ENCODE peak calls at places on chromosomes 7 and 10, in eight cellular contexts. Y is H1, B is stomach, N is IMR-90, I is right lobe of liver, C is ovary, F is lower lobe of right lung, X is cardiac muscle cell. G is an unnamed sample.
A peak's percentile ranks its signal among the peaks of the same experiment; 100 is the strongest.

GRCh38 chr7:79114875-79115274 is 338.6 kb downstream of the MAGI2 start:
- DNase-seq in X (no peak), N (no peak), B (no peak), C (no peak), I (no peak), Y (no peak), F (no peak), G (no peak)

GRCh38 chr10:132700168-132701098 is 85.5 kb downstream of the NKX6-2 start:
- DNase-seq in I (peak; percentile 2), X (no peak), F (peak; percentile 43), C (peak; percentile 63), B (no peak), Y (no peak), N (peak; percentile 58), G (no peak)

GRCh38 chr10:32941357-32941756 is 16.7 kb downstream of the ITGB1 start:
- DNase-seq in N (no peak), C (no peak), Y (no peak), X (peak; percentile 36), F (no peak), I (no peak), B (no peak), G (no peak)

GRCh38 chr10:27153325-27153724 is 859 bp downstream of the YME1L1 start:
- DNase-seq in X (no peak), Y (no peak), C (no peak), I (no peak), N (no peak), F (no peak), B (no peak), G (no peak)

GRCh38 chr10:74949434-74949833 is 123.0 kb downstream of the KAT6B start:
- DNase-seq in N (peak; percentile 67), I (no peak), X (no peak), C (no peak), B (no peak), F (no peak), Y (no peak), G (no peak)

GRCh38 chr10:28940158-28940888 is 263.0 kb downstream of the BAMBI start:
- DNase-seq in B (no peak), Y (no peak), N (no peak), F (no peak), I (no peak), C (no peak), X (no peak), G (no peak)

GRCh38 chr7:147406521-147407115 is 1183.9 kb upstream of the C7orf33 start:
- DNase-seq in C (no peak), B (no peak), F (no peak), Y (no peak), X (no peak), N (peak; percentile 37), I (no peak), G (no peak)

GRCh38 chr7:135251502-135252327 is 18.1 kb downstream of the STRA8 start:
- DNase-seq in I (no peak), F (no peak), C (no peak), Y (no peak), X (no peak), N (no peak), B (no peak), G (no peak)

GRCh38 chr10:78960316-78960800 is 108.4 kb upstream of the ZMIZ1 start:
- DNase-seq in X (peak; percentile 59), I (peak; percentile 56), C (peak; percentile 81), B (peak; percentile 41), N (peak; percentile 90), Y (no peak), F (peak; percentile 70), G (peak; percentile 52)

GRCh38 chr7:115271332-115272235 is 349.7 kb downstream of the MDFIC start:
- DNase-seq in N (peak; percentile 89), Y (no peak), X (no peak), F (no peak), C (no peak), I (no peak), B (no peak), G (no peak)

GRCh38 chr10:74906631-74907030 is 80.2 kb downstream of the KAT6B start:
- DNase-seq in F (no peak), B (no peak), Y (no peak), N (no peak), I (no peak), X (no peak), C (no peak), G (no peak)

GRCh38 chr7:133782470-133782869 is 344.7 kb upstream of the LRGUK start:
- DNase-seq in B (no peak), I (no peak), C (no peak), X (no peak), N (no peak), Y (no peak), F (no peak), G (no peak)

GRCh38 chr10:14433147-14433546 is 102.4 kb upstream of the FRMD4A start:
- DNase-seq in N (no peak), X (no peak), I (no peak), C (no peak), B (no peak), Y (no peak), F (no peak), G (no peak)

DNA sequence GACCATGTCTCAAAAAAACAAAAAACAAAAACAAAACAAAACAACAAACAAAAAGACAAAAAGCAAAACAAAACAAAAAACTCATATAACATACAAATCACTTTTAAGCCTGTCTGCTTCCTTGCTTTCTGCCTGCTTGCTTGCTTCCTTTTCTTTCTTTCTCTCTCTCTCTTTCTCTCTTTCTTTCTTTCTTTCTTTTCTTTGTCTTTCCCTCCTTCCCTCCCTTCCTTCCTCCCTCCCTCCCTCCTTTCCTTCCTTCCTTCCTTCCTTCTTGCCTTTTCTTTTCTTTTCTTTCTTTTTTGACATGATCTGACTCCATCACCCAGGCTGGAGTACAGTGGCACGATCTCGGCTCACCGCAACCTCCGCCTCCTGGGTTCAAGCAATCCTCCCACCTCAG is 15.9 kb upstream of the TRA2A start:
- DNase-seq in B (no peak), C (no peak), N (no peak), Y (no peak), F (no peak), X (no peak), I (no peak), G (no peak)
- H3K4me1 ChIP-seq in B (no peaks in the 10 kb centered on the region), C (no peaks in the 10 kb centered on the region), N (no peaks in the 10 kb centered on the region), Y (no peaks in the 10 kb centered on the region), F (no peaks in the 10 kb centered on the region), X (peaks cover 3% of the 10 kb centered on the region), I (no peaks in the 10 kb centered on the region), G (no peaks in the 10 kb centered on the region)

DNA sequence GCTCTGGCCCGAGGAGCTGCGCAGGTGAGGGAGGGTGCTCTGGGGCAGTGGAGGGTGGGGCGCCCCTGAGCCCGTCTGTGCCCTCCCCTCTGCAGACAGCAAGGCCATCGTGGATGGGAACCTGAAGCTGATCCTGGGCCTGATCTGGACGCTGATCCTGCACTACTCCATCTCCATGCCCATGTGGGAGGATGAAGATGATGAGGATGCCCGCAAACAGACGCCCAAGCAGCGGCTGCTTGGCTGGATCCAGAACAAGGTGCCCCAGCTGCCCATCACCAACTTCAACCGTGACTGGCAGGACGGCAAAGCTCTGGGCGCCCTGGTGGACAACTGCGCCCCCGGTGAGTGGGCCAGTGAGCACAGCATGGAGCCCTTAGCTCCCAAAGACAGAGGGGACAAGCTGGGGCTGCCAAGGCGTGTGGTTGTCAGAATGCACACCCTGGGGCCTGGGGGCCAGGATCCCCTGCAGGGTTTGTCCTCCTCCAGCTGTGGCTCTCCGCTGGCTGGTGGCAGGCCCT is 5.1 kb downstream of the FLNC start:
- DNase-seq in I (peak; percentile 14), X (no peak), F (no peak), B (no peak), N (no peak), Y (no peak), C (peak; percentile 34), G (no peak)
- H3K4me1 ChIP-seq in I (no peaks in the 10 kb centered on the region), X (peaks cover 15% of the 10 kb centered on the region), F (peaks cover 37% of the 10 kb centered on the region), B (peaks cover 31% of the 10 kb centered on the region), N (peaks cover 21% of the 10 kb centered on the region), Y (peaks cover 32% of the 10 kb centered on the region), C (peaks cover 22% of the 10 kb centered on the region), G (no peaks in the 10 kb centered on the region)

DNA sequence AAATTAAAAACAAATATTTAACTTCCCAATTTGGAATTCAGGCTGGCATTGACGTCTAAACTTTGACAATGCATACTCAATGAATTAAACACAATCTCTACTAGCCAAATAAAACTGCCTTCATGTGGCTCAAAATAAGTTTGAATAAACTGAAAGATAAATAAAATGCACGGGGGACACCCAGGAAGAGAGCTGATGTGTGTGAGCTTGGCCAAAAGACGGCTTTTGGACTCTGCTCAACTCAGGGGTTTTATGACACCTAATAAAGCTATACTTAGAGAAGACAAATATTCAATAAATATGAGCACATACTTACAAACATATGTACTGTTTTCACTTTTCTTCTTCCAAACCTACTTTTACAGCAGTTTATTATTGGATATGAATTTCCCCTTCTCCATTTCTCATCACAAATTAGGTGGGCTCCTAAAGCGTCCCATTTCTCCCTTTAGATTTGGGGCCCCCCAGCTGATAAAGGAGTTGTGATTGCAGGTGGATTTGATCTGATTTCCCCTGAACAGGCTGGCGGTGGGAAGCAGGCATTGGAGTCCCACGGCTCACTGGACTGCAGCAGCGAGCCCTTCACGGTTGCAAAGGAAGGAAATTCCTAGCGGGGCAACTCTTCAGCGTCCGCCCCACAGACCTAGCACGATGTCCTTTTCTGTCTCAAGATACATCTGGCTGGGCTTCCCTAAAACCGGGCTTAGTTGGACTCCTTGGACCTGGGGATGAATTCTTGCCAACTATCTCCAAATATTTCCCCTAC is 79.6 kb downstream of the INSIG1 start:
- DNase-seq in Y (no peak), F (no peak), N (no peak), B (no peak), C (no peak), X (no peak), I (no peak), G (no peak)
- H3K4me1 ChIP-seq in Y (peaks cover 12% of the 10 kb centered on the region), F (peaks cover 65% of the 10 kb centered on the region), N (peaks cover 2% of the 10 kb centered on the region), B (peaks cover 70% of the 10 kb centered on the region), C (peaks cover 12% of the 10 kb centered on the region), X (peaks cover 4% of the 10 kb centered on the region), I (no peaks in the 10 kb centered on the region), G (peaks cover 21% of the 10 kb centered on the region)

GRCh38 chr7:55441668-55442305 is 76.7 kb downstream of the LANCL2 start:
- DNase-seq in N (peak; percentile 85), Y (no peak), F (no peak), B (no peak), X (no peak), C (no peak), I (no peak), G (no peak)

GRCh38 chr7:55440040-55440690 is 75.0 kb downstream of the LANCL2 start:
- DNase-seq in C (no peak), N (no peak), Y (no peak), F (no peak), B (no peak), X (no peak), I (no peak), G (no peak)

GRCh38 chr7:55438765-55439525 is 73.8 kb downstream of the LANCL2 start:
- DNase-seq in I (no peak), F (no peak), Y (no peak), C (no peak), N (peak; percentile 37), B (peak; percentile 72), X (no peak), G (no peak)

GRCh38 chr7:55439627-55440026 is 74.5 kb downstream of the LANCL2 start:
- DNase-seq in Y (no peak), N (peak; percentile 36), I (no peak), C (no peak), F (no peak), B (no peak), X (no peak), G (no peak)

GRCh38 chr7:55441002-55441401 is 75.9 kb downstream of the LANCL2 start:
- DNase-seq in B (no peak), X (no peak), N (no peak), C (no peak), F (no peak), Y (no peak), I (no peak), G (no peak)
- H3K4me1 ChIP-seq in B (no peaks in the 10 kb centered on the region), X (no peaks in the 10 kb centered on the region), N (peaks cover 11% of the 10 kb centered on the region), C (no peaks in the 10 kb centered on the region), F (no peaks in the 10 kb centered on the region), Y (no peaks in the 10 kb centered on the region), I (no peaks in the 10 kb centered on the region), G (no peaks in the 10 kb centered on the region)

G was measured in pancreas.